ENCODE peak calls at places on chromosomes 4 and X, in nine cellular contexts. W is HS-27A; S is Ammon's horn; I is AML-193; N is AG04450; A is BE2C; R is cardiac muscle cell; H is activated naive CD4-positive, alpha-beta T cell; D is stomach. Q is an unnamed sample.

GRCh38 chrX:103051260-103051789 is 12.6 kb downstream of the BEX1 start:
- DNase-seq in W (no peak), S (no peak), I (no peak), N (no peak), A (no peak), R (no peak), H (no peak), D (no peak), Q (no peak)

GRCh38 chr4:39889226-39889625 is 88.5 kb downstream of the PDS5A start:
- DNase-seq in W (no peak), S (no peak), I (no peak), N (no peak), A (no peak), R (no peak), H (no peak), D (no peak), Q (no peak)

GRCh38 chr4:39814403-39815185 is 116.7 kb downstream of the UBE2K start:
- DNase-seq in W (no peak), S (no peak), I (no peak), N (no peak), A (no peak), R (peak), H (no peak), D (no peak), Q (no peak)

GRCh38 chr4:147361726-147362125 is 119.2 kb upstream of the EDNRA start:
- DNase-seq in W (no peak), S (no peak), I (no peak), N (peak), A (peak), R (peak), H (no peak), D (peak), Q (no peak)

GRCh38 chrX:72159769-72160168 is 21.8 kb upstream of the PIN4 start:
- DNase-seq in W (no peak), S (no peak), I (no peak), N (no peak), A (no peak), R (no peak), H (no peak), D (no peak), Q (no peak)

GRCh38 chr4:182113774-182114173 is 129.4 kb upstream of the TENM3 start:
- DNase-seq in W (no peak), S (no peak), I (no peak), N (no peak), A (no peak), R (no peak), H (no peak), D (no peak), Q (no peak)

GRCh38 chrX:154990496-154990895 is 32.0 kb downstream of the F8 start:
- DNase-seq in W (no peak), S (no peak), I (no peak), N (no peak), A (no peak), R (no peak), H (no peak), D (no peak), Q (no peak)

GRCh38 chr4:150001815-150002214 is 76.4 kb upstream of the DCLK2 start:
- DNase-seq in W (peak), S (no peak), I (no peak), N (no peak), A (no peak), R (no peak), H (no peak), D (no peak), Q (no peak)

GRCh38 chr4:116016201-116016600 is 902.8 kb upstream of the NDST4 start:
- DNase-seq in W (no peak), S (no peak), I (peak), N (no peak), A (no peak), R (no peak), H (no peak), D (peak), Q (no peak)

GRCh38 chrX:23114256-23114655 is 114.5 kb downstream of the DDX53 start:
- DNase-seq in W (no peak), S (no peak), I (no peak), N (no peak), A (no peak), R (no peak), H (no peak), D (no peak), Q (no peak)

GRCh38 chr4:129641179-129641578 is 545.2 kb downstream of the C4orf33 start:
- DNase-seq in W (no peak), S (peak), I (peak), N (no peak), A (peak), R (peak), H (no peak), D (peak), Q (peak)

GRCh38 chrX:46572295-46572936 is 1.1 kb upstream of the CHST7 start:
- DNase-seq in W (no peak), S (no peak), I (peak), N (no peak), A (no peak), R (no peak), H (no peak), D (no peak), Q (no peak)

GRCh38 chr4:19982556-19982955 is 269.1 kb upstream of the SLIT2 start:
- DNase-seq in W (peak), S (no peak), I (no peak), N (no peak), A (no peak), R (no peak), H (no peak), D (no peak), Q (no peak)

GRCh38 chr4:156568041-156568440 is 403.6 kb downstream of the PDGFC start:
- DNase-seq in W (no peak), S (no peak), I (no peak), N (no peak), A (no peak), R (no peak), H (no peak), D (no peak), Q (no peak)

GRCh38 chr4:83241132-83241531 is 43.5 kb downstream of the COQ2 start:
- DNase-seq in W (no peak), S (no peak), I (no peak), N (no peak), A (no peak), R (no peak), H (no peak), D (no peak), Q (no peak)

GRCh38 chr4:52573551-52573950 is 85.5 kb downstream of the USP46 start:
- DNase-seq in W (no peak), S (no peak), I (no peak), N (no peak), A (no peak), R (no peak), H (no peak), D (no peak), Q (no peak)

GRCh38 chr4:84814100-84814750 is 152.3 kb downstream of the WDFY3 start:
- DNase-seq in W (peak), S (no peak), I (no peak), N (peak), A (peak), R (peak), H (no peak), D (peak), Q (no peak)

GRCh38 chr4:124092101-124093057 is 620.2 kb downstream of the ANKRD50 start:
- DNase-seq in W (no peak), S (no peak), I (no peak), N (no peak), A (no peak), R (no peak), H (no peak), D (no peak), Q (no peak)

GRCh38 chr4:106266201-106266600 is 49.8 kb downstream of the TBCK start:
- DNase-seq in W (no peak), S (peak), I (peak), N (peak), A (no peak), R (peak), H (no peak), D (no peak), Q (no peak)

GRCh38 chr4:17544831-17545234 is 29.9 kb downstream of the CLRN2 start:
- DNase-seq in W (no peak), S (peak), I (no peak), N (no peak), A (no peak), R (no peak), H (no peak), D (peak), Q (no peak)

GRCh38 chr4:13541720-13542576 is 2.4 kb downstream of the NKX3-2 start:
- DNase-seq in W (no peak), S (no peak), I (no peak), N (no peak), A (no peak), R (no peak), H (no peak), D (no peak), Q (peak)

GRCh38 chr4:157265281-157265680 is 44.8 kb downstream of the GRIA2 start:
- DNase-seq in W (no peak), S (no peak), I (no peak), N (no peak), A (no peak), R (peak), H (no peak), D (peak), Q (no peak)

GRCh38 chrX:22389544-22390243 is 117.0 kb downstream of the CBLL2 start:
- DNase-seq in W (no peak), S (no peak), I (no peak), N (peak), A (no peak), R (no peak), H (no peak), D (no peak), Q (no peak)

GRCh38 chr4:146335763-146336412 is 121.5 kb downstream of the REELD1 start:
- DNase-seq in W (no peak), S (no peak), I (no peak), N (no peak), A (no peak), R (no peak), H (no peak), D (no peak), Q (no peak)

GRCh38 chrX:151370906-151371305 is 26.1 kb upstream of the VMA21 start:
- DNase-seq in W (no peak), S (no peak), I (no peak), N (no peak), A (peak), R (peak), H (no peak), D (no peak), Q (peak)

GRCh38 chrX:77415882-77416281 is 31.3 kb upstream of the FGF16 start:
- DNase-seq in W (no peak), S (no peak), I (no peak), N (no peak), A (no peak), R (no peak), H (no peak), D (no peak), Q (no peak)

GRCh38 chr4:185113340-185113739 is 29.7 kb upstream of the SLC25A4 start:
- DNase-seq in W (no peak), S (no peak), I (no peak), N (no peak), A (no peak), R (no peak), H (no peak), D (no peak), Q (no peak)

GRCh38 chr4:100268807-100269206 is 78.5 kb upstream of the DDIT4L start:
- DNase-seq in W (no peak), S (no peak), I (no peak), N (no peak), A (no peak), R (no peak), H (no peak), D (no peak), Q (no peak)

GRCh38 chr4:6914448-6914847 is 4.8 kb downstream of the TBC1D14 start:
- DNase-seq in W (no peak), S (no peak), I (no peak), N (no peak), A (no peak), R (no peak), H (no peak), D (no peak), Q (no peak)

GRCh38 chr4:142840516-142841123 is 5.5 kb downstream of the INPP4B start:
- DNase-seq in W (no peak), S (peak), I (peak), N (peak), A (no peak), R (peak), H (no peak), D (no peak), Q (no peak)

GRCh38 chr4:7691992-7692391 is 247.7 kb downstream of the AFAP1 start:
- DNase-seq in W (no peak), S (no peak), I (no peak), N (no peak), A (peak), R (no peak), H (no peak), D (no peak), Q (no peak)

GRCh38 chr4:104395219-104395618 is 99.5 kb downstream of the CXXC4 start:
- DNase-seq in W (no peak), S (peak), I (no peak), N (no peak), A (peak), R (no peak), H (no peak), D (no peak), Q (no peak)